ENCODE peak calls at places on chromosome 18, in ten cellular contexts. Y is upper lobe of left lung; L is AG04450; U is heart left ventricle; C is adrenal gland; E is lower lobe of right lung; X is esophagus squamous epithelium; A is stomach; N is CD4-positive, alpha-beta T cell; W is endodermal cell. Q is an unnamed sample.

GRCh38 chr18:30444544-30444943 is 598.0 kb downstream of the DSC3 start:
- DNase-seq in A (no peak), U (no peak), X (no peak), N (no peak), W (no peak), E (no peak), L (no peak), C (no peak), Y (no peak), Q (no peak)

GRCh38 chr18:23540867-23541266 is 37.6 kb downstream of the RMC1 start:
- DNase-seq in L (no peak), N (no peak), U (no peak), W (no peak), E (no peak), Y (no peak), C (no peak), A (no peak), X (no peak), Q (no peak)

GRCh38 chr18:63445067-63445466 is 22.8 kb upstream of the VPS4B start:
- DNase-seq in N (no peak), U (no peak), C (no peak), X (no peak), E (no peak), A (no peak), Y (no peak), W (no peak), L (no peak), Q (peak; percentile 32)

GRCh38 chr18:37663446-37663845 is 97.8 kb upstream of the CELF4 start:
- DNase-seq in N (no peak), E (no peak), Y (no peak), X (no peak), U (no peak), L (no peak), A (no peak), C (no peak), W (no peak), Q (no peak)

GRCh38 chr18:3044931-3045698 is 32.2 kb upstream of the LPIN2 start:
- DNase-seq in W (peak; percentile 20), E (peak; percentile 69), U (peak; percentile 31), C (peak; percentile 43), L (no peak), X (no peak), Y (no peak), N (no peak), A (peak; percentile 87), Q (peak; percentile 14)

GRCh38 chr18:44733754-44734465 is 53.2 kb downstream of the SETBP1 start:
- DNase-seq in W (no peak), E (no peak), U (no peak), A (no peak), N (no peak), L (no peak), X (no peak), Y (no peak), C (no peak), Q (peak; percentile 9)

GRCh38 chr18:41324020-41324791 is 630.8 kb upstream of the PIK3C3 start:
- DNase-seq in U (no peak), L (no peak), E (no peak), A (no peak), C (no peak), N (no peak), X (no peak), Y (no peak), W (no peak), Q (no peak)

GRCh38 chr18:55634545-55634944 is 46.6 kb upstream of the TCF4 start:
- DNase-seq in W (no peak), E (no peak), U (no peak), C (no peak), Y (no peak), A (no peak), L (peak; percentile 32), X (no peak), N (no peak), Q (peak; percentile 59)

GRCh38 chr18:57434177-57434535 is 1.0 kb upstream of the ONECUT2 start:
- DNase-seq in C (no peak), Y (no peak), U (no peak), W (peak; percentile 78), A (no peak), N (no peak), E (no peak), X (no peak), L (no peak), Q (no peak)

GRCh38 chr18:54828290-54828871 is at the start of gene RAB27B:
- DNase-seq in A (peak; percentile 88), L (peak; percentile 55), X (peak; percentile 11), Y (peak; percentile 94), E (peak; percentile 89), W (peak; percentile 94), C (peak; percentile 38), N (peak; percentile 54), U (peak; percentile 23), Q (peak; percentile 69)

GRCh38 chr18:10518595-10519273 is 7.1 kb upstream of the NAPG start:
- DNase-seq in E (peak; percentile 56), U (peak; percentile 68), Y (no peak), X (no peak), W (no peak), A (peak; percentile 35), C (peak; percentile 53), N (no peak), L (no peak), Q (no peak)

GRCh38 chr18:71040161-71040560 is 751.3 kb downstream of the SOCS6 start:
- DNase-seq in W (no peak), E (no peak), L (peak; percentile 26), A (no peak), N (no peak), C (no peak), X (no peak), Y (no peak), U (no peak), Q (no peak)

GRCh38 chr18:49920731-49921130 is 107.4 kb upstream of the ACAA2 start:
- DNase-seq in A (no peak), C (no peak), U (no peak), E (no peak), X (no peak), L (no peak), Y (no peak), N (no peak), W (no peak), Q (peak; percentile 1)

GRCh38 chr18:80167947-80168745 is 59.1 kb downstream of the ADNP2 start:
- DNase-seq in C (no peak), U (no peak), A (peak; percentile 24), E (peak; percentile 44), Y (no peak), W (no peak), L (no peak), N (no peak), X (no peak), Q (no peak)

GRCh38 chr18:75165926-75166325 is 43.0 kb downstream of the PTGR3 start:
- DNase-seq in Y (no peak), W (no peak), L (no peak), N (no peak), X (no peak), E (no peak), A (no peak), U (no peak), C (no peak), Q (no peak)

GRCh38 chr18:3906072-3906471 is 456.1 kb downstream of the TGIF1 start:
- DNase-seq in A (no peak), L (no peak), X (no peak), Y (no peak), N (no peak), U (no peak), C (no peak), E (no peak), W (no peak), Q (no peak)

GRCh38 chr18:62610509-62611394 is 87.9 kb downstream of the ZCCHC2 start:
- DNase-seq in E (no peak), X (no peak), L (no peak), N (no peak), A (no peak), Y (peak; percentile 63), W (peak; percentile 80), C (no peak), U (peak; percentile 53), Q (no peak)

GRCh38 chr18:74249181-74249968 is 42.4 kb downstream of the CYB5A start:
- DNase-seq in N (no peak), E (no peak), Y (no peak), C (peak; percentile 34), W (no peak), X (no peak), U (no peak), A (no peak), L (peak; percentile 37), Q (peak; percentile 59)

GRCh38 chr18:49459404-49460171 is 857 bp downstream of the DYM start:
- DNase-seq in A (no peak), W (no peak), C (no peak), X (no peak), U (no peak), E (no peak), L (no peak), N (no peak), Y (no peak), Q (peak; percentile 1)

GRCh38 chr18:77141401-77142118 is 9.0 kb upstream of the MBP start:
- DNase-seq in E (no peak), U (no peak), X (no peak), C (no peak), A (no peak), L (no peak), N (no peak), W (no peak), Y (no peak), Q (no peak)
- TF ChIP-seq CTCF in E (peak; percentile 30), U (no peak), X (no peak), C (no peak), A (no peak), L (no peak), N (no peak), W (peak; percentile 51), Y (no peak), Q (no peak)

DNA sequence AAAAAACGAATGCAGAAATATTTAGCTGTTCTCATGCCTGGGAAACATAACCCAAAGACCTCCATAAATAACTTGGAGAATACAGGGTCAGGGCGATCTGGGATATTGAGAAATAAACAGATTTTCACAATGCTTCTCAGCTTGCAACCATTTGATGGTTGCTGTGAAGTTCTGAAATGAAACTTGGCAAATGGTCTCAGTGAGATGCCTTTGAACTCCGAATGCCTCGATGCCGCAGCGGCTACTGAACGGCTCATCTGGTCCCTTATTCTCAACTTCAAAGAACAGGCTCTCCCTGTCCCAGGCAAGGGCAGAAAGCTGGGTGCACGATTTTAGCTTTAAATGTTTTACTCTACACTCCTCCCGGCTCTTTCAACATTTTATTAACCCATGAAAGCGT is 78.1 kb downstream of the ZNF516 start:
- DNase-seq in Y (no peak), L (no peak), U (no peak), X (no peak), W (no peak), E (no peak), C (no peak), A (no peak), N (no peak), Q (no peak)
- H3K27ac ChIP-seq in Y (no peak overlapping the region), L (no peak overlapping the region), U (no peak overlapping the region), X (peak overlapping the region; percentile 33), W (peak overlapping the region; percentile 45), E (no peak overlapping the region), C (peak overlapping the region; percentile 56), A (no peak overlapping the region), N (no peak overlapping the region), Q (no peak overlapping the region)

GRCh38 chr18:26654173-26655009 is 106.0 kb upstream of the KCTD1 start:
- DNase-seq in N (no peak), X (no peak), U (no peak), C (no peak), L (no peak), Y (no peak), W (no peak), E (no peak), A (no peak), Q (no peak)
- TF ChIP-seq CTCF in N (no peak), X (no peak), U (no peak), C (no peak), L (no peak), Y (no peak), W (no peak), E (no peak), A (no peak), Q (peak; percentile 37)

GRCh38 chr18:76264073-76264472 is 231.0 kb downstream of the ZNF516 start:
- DNase-seq in E (no peak), L (no peak), W (no peak), Y (no peak), N (no peak), X (no peak), U (no peak), C (no peak), A (no peak), Q (peak; percentile 7)
- H3K27ac ChIP-seq in E (peak overlapping the region; percentile 68), L (no peak overlapping the region), W (no peak overlapping the region), Y (peak overlapping the region; percentile 75), N (no peak overlapping the region), X (peak overlapping the region; percentile 88), U (no peak overlapping the region), C (no peak overlapping the region), A (no peak overlapping the region), Q (no peak overlapping the region)